ENCODE peak calls at places on chromosomes 3 and 15, in five cellular contexts. Z is SJSA1, J is H1, C is Karpas-422, R is A549. X is an unnamed sample.
A peak's percentile ranks its signal among the peaks of the same experiment; 100 is the strongest.

GRCh38 chr3:138059261-138059660 is 49.3 kb downstream of the CLDN18 start:
- DNase-seq in Z (no peak), J (no peak), C (no peak), R (no peak), X (no peak)

GRCh38 chr3:37768107-37768809 is 93.4 kb upstream of the CTDSPL start:
- DNase-seq in Z (no peak), J (no peak), C (no peak), R (no peak), X (no peak)

GRCh38 chr3:174287601-174288180 is 571.4 kb upstream of the NAALADL2 start:
- DNase-seq in Z (no peak), J (no peak), C (no peak), R (no peak), X (no peak)

GRCh38 chr3:59212128-59212764 is 162.4 kb upstream of the CFAP20DC start:
- DNase-seq in Z (peak; percentile 56), J (no peak), C (peak; percentile 77), R (peak; percentile 21), X (no peak)

GRCh38 chr3:149368201-149368849 is 9.1 kb downstream of the TM4SF1 start:
- DNase-seq in Z (no peak), J (no peak), C (no peak), R (no peak), X (no peak)

GRCh38 chr15:39188930-39189329 is 391.9 kb upstream of the THBS1 start:
- DNase-seq in Z (peak; percentile 60), J (no peak), C (no peak), R (peak; percentile 36), X (no peak)

GRCh38 chr3:153219147-153219546 is 57.1 kb downstream of the RAP2B start:
- DNase-seq in Z (no peak), J (no peak), C (no peak), R (no peak), X (no peak)

GRCh38 chr3:157107037-157107436 is 52.9 kb downstream of the CCNL1 start:
- DNase-seq in Z (no peak), J (no peak), C (no peak), R (no peak), X (no peak)

GRCh38 chr15:71148048-71148447 is 32.8 kb downstream of the THSD4 start:
- DNase-seq in Z (no peak), J (no peak), C (no peak), R (no peak), X (no peak)

GRCh38 chr15:25805006-25805405 is 58.1 kb downstream of the ATP10A start:
- DNase-seq in Z (no peak), J (no peak), C (no peak), R (no peak), X (peak; percentile 88)

GRCh38 chr3:42533161-42533897 is 30.9 kb downstream of the VIPR1 start:
- DNase-seq in Z (no peak), J (no peak), C (no peak), R (no peak), X (no peak)

GRCh38 chr3:50303038-50303815 is at the start of gene HYAL1:
- DNase-seq in Z (no peak), J (no peak), C (no peak), R (no peak), X (peak; percentile 83)

GRCh38 chr3:52299815-52300611 is 12.4 kb downstream of the GLYCTK start:
- DNase-seq in Z (peak; percentile 53), J (no peak), C (peak; percentile 52), R (no peak), X (no peak)

GRCh38 chr3:50251220-50251619 is 15.2 kb downstream of the GNAI2 start:
- DNase-seq in Z (no peak), J (no peak), C (no peak), R (no peak), X (no peak)

GRCh38 chr15:67127925-67128324 is 62.5 kb downstream of the SMAD3 start:
- DNase-seq in Z (peak; percentile 90), J (no peak), C (no peak), R (peak; percentile 82), X (no peak)

GRCh38 chr15:85582076-85582718 is 201.8 kb downstream of the AKAP13 start:
- DNase-seq in Z (no peak), J (no peak), C (no peak), R (no peak), X (no peak)

GRCh38 chr3:50290116-50290745 is 2.0 kb downstream of the IFRD2 start:
- DNase-seq in Z (no peak), J (no peak), C (no peak), R (no peak), X (peak; percentile 56)

GRCh38 chr3:135368316-135368715 is 573.3 kb downstream of the EPHB1 start:
- DNase-seq in Z (no peak), J (peak; percentile 25), C (no peak), R (no peak), X (no peak)

DNA sequence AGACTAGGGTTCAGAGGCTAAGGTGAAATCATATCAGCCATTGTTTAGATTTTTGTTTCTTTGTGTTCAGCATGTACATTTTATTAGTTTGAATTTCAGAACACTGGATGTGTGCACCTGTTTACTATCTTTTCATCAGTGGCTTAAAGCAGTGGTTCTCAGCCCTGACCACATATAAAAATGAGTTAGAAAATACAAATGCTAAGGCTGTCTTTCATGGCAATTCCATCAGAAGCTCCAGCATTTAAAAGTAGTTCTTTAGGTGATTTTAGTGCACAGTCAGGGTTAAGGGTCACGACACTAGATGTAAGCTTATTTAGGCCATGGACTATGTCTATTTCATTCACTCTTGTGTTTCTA is 213.6 kb downstream of the NECTIN3 start:
- DNase-seq in Z (no peak), J (no peak), C (no peak), R (no peak), X (no peak)
- H3K4me1 ChIP-seq in Z (no peaks in the 10 kb centered on the region), J (no peaks in the 10 kb centered on the region), C (peaks cover 7% of the 10 kb centered on the region), R (no peaks in the 10 kb centered on the region), X (no peaks in the 10 kb centered on the region)

GRCh38 chr3:189901481-189901880 is 219.2 kb downstream of the P3H2 start:
- DNase-seq in Z (no peak), J (no peak), C (no peak), R (no peak), X (no peak)

GRCh38 chr3:189899186-189899585 is 221.5 kb downstream of the P3H2 start:
- DNase-seq in Z (no peak), J (no peak), C (no peak), R (no peak), X (no peak)

GRCh38 chr3:189898559-189899153 is 222.0 kb downstream of the P3H2 start:
- DNase-seq in Z (no peak), J (no peak), C (no peak), R (no peak), X (no peak)

GRCh38 chr3:189902230-189903186 is 218.2 kb downstream of the P3H2 start:
- DNase-seq in Z (no peak), J (no peak), C (no peak), R (no peak), X (no peak)

DNA sequence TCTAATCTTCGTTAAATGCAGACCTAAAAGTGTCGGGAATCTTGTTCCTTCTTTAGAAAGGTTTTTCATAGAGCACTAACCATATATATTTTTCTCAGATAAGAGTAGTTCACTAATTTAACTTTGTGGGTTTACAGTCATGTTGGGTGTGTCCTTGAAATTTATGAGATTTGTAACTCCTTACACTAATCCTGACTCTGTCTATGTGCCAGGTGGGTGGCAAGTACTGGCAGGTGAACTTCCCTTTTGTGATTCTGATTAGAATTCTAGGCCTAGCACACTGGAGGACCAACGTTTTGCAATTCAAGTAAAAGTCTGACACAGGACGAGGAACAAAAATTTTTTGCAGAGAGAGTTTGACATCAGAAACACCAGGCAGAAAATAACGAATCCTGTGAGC is 220.1 kb downstream of the P3H2 start:
- DNase-seq in Z (no peak), J (no peak), C (no peak), R (no peak), X (no peak)
- H3K27ac ChIP-seq in Z (no peak overlapping the region), J (no peak overlapping the region), C (no peak overlapping the region), R (peak overlapping the region; percentile 72), X (no peak overlapping the region)

DNA sequence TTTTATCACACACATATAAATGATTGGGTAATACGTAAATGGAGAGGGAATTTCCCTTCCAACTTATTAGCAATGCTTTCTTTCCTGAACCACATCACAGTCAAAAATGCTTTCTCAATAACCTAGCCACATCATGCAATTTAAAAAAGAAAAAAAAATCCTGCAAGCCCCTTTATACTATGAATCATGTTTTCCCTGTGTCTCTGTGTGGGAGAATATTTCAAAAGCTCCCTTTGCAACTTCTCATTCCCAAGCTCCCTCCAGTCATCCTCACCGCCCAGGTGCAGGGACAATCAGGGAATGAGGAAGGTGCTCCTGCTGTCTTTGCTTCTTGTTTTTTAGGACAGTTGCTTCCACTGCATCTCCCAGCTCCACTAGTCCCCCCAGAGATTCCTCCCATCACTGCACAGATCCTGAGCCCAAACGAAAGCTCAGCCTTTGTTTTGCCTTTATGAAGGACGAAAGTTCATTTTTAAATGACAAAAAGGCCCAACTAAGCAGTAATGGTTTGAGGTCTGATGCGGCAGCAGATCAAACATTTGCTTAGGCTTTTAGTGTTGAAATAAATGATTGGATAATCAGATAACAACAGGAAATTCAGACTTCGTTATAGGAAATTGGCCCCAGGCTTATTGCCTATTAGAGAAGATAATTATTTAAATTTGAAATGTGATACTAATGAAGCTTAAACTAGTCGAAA is 47.8 kb upstream of the ADGRG7 start:
- DNase-seq in Z (no peak), J (peak; percentile 25), C (no peak), R (no peak), X (no peak)
- H3K4me1 ChIP-seq in Z (peaks cover 26% of the 10 kb centered on the region), J (no peaks in the 10 kb centered on the region), C (no peaks in the 10 kb centered on the region), R (peaks cover 9% of the 10 kb centered on the region), X (no peaks in the 10 kb centered on the region)

GRCh38 chr3:58038675-58039302 is 30.6 kb downstream of the FLNB start:
- DNase-seq in Z (peak; percentile 44), J (no peak), C (no peak), R (no peak), X (no peak)

GRCh38 chr3:58036287-58037032 is 28.2 kb downstream of the FLNB start:
- DNase-seq in Z (no peak), J (no peak), C (no peak), R (no peak), X (no peak)

GRCh38 chr3:58037141-58037910 is 29.1 kb downstream of the FLNB start:
- DNase-seq in Z (no peak), J (no peak), C (no peak), R (no peak), X (no peak)

GRCh38 chr3:58034738-58035511 is 26.7 kb downstream of the FLNB start:
- DNase-seq in Z (no peak), J (no peak), C (no peak), R (no peak), X (no peak)

GRCh38 chr3:58035512-58035867 is 27.3 kb downstream of the FLNB start:
- DNase-seq in Z (no peak), J (no peak), C (no peak), R (no peak), X (no peak)
- H3K27ac ChIP-seq in Z (no peak overlapping the region), J (peak overlapping the region; percentile 51), C (no peak overlapping the region), R (no peak overlapping the region), X (peak overlapping the region; percentile 54)